ENCODE peak calls at places on chromosomes 16 and 17, in eight cellular contexts. P is neural crest cell, F is brain microvascular endothelial cell, O is pancreas, T is lower lobe of right lung, W is WTC11, H is cardiac fibroblast, G is CD14-positive monocyte. M is an unnamed sample.

GRCh38 chr17:10809605-10810004 is 5.7 kb upstream of the TMEM238L start:
- DNase-seq in W (no peak), G (no peak), H (no peak), F (no peak), P (no peak), O (no peak), T (no peak), M (no peak)

GRCh38 chr17:72677714-72678390 is 414.6 kb downstream of the SLC39A11 start:
- DNase-seq in H (peak), P (no peak), O (no peak), W (no peak), T (peak), G (no peak), F (peak), M (no peak)

GRCh38 chr16:90031186-90031930 is 12.1 kb upstream of the DBNDD1 start:
- DNase-seq in G (no peak), W (no peak), P (no peak), T (no peak), F (no peak), O (no peak), H (no peak), M (no peak)

GRCh38 chr16:54216268-54217187 is 70.1 kb downstream of the IRX3 start:
- DNase-seq in G (no peak), T (no peak), F (no peak), W (no peak), P (no peak), O (no peak), H (no peak), M (no peak)

GRCh38 chr16:86022381-86022960 is 123.5 kb downstream of the IRF8 start:
- DNase-seq in F (no peak), O (no peak), G (no peak), T (no peak), H (no peak), W (no peak), P (no peak), M (no peak)

GRCh38 chr17:77211681-77212080 is 70.9 kb downstream of the SEC14L1 start:
- DNase-seq in P (no peak), H (no peak), F (no peak), T (no peak), O (no peak), G (no peak), W (no peak), M (no peak)

GRCh38 chr16:88971371-88972097 is 5.5 kb downstream of the CBFA2T3 start:
- DNase-seq in O (no peak), P (no peak), G (peak), H (no peak), T (peak), W (no peak), F (no peak), M (no peak)

GRCh38 chr17:77444653-77445029 is 303.9 kb downstream of the SEC14L1 start:
- DNase-seq in G (no peak), P (no peak), O (no peak), W (no peak), T (no peak), F (no peak), H (peak), M (no peak)

GRCh38 chr16:54055864-54056263 is 230.7 kb downstream of the IRX3 start:
- DNase-seq in O (no peak), H (peak), F (no peak), G (no peak), P (no peak), T (no peak), W (no peak), M (no peak)

GRCh38 chr17:48335858-48336500 is 94.0 kb downstream of the SKAP1 start:
- DNase-seq in T (no peak), H (peak), G (no peak), W (no peak), F (no peak), P (no peak), O (no peak), M (peak)

GRCh38 chr16:79892278-79892677 is 291.7 kb upstream of the MAF start:
- DNase-seq in O (no peak), P (no peak), W (no peak), G (no peak), T (no peak), H (no peak), F (no peak), M (no peak)

GRCh38 chr17:68429881-68430280 is 27.4 kb downstream of the WIPI1 start:
- DNase-seq in G (no peak), P (no peak), F (no peak), W (no peak), H (no peak), T (no peak), O (no peak), M (no peak)

DNA sequence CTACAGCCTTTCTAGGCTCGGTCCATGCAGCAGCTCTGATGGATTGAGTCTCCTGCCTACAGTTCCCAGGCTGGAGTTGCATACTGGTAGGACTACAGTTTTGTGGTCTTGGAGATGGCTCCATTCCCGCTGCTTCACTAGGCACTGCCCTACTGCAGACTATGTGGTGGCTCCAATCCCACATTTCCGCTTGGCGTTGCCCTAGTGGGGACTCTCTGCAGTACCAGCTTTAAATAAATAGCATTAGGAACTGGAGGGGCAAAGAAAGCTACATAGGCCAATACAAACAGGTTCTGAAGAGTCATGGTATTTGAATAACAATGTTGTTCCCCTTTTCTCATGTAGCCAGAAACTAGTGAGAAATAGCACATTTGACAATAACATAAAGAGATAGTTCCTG is 5.4 kb upstream of the GOSR2 start:
- DNase-seq in T (no peak), F (no peak), O (no peak), W (no peak), G (no peak), H (no peak), P (no peak), M (no peak)
- TF ChIP-seq CTCF in T (no peak), F (no peak), O (no peak), W (no peak), G (no peak), H (no peak), P (no peak), M (no peak)

GRCh38 chr16:55257971-55258613 is 65.9 kb upstream of the IRX6 start:
- DNase-seq in F (peak), H (peak), T (peak), W (peak), P (peak), G (no peak), O (peak), M (peak)
- TF ChIP-seq CTCF in F (peak), H (peak), T (peak), W (peak), P (peak), G (peak), O (peak), M (peak)

GRCh38 chr17:61284174-61284573 is 115.5 kb upstream of the TBX2 start:
- DNase-seq in W (no peak), O (no peak), P (no peak), H (peak), F (peak), T (no peak), G (no peak), M (no peak)
- TF ChIP-seq CTCF in W (no peak), O (no peak), P (no peak), H (no peak), F (no peak), T (no peak), G (no peak), M (no peak)

GRCh38 chr17:27414686-27415085 is 41.6 kb upstream of the KSR1 start:
- DNase-seq in H (no peak), W (no peak), O (no peak), F (no peak), T (no peak), P (no peak), G (no peak), M (no peak)
- TF ChIP-seq CTCF in H (no peak), W (no peak), O (no peak), F (no peak), T (no peak), P (no peak), G (no peak), M (no peak)

DNA sequence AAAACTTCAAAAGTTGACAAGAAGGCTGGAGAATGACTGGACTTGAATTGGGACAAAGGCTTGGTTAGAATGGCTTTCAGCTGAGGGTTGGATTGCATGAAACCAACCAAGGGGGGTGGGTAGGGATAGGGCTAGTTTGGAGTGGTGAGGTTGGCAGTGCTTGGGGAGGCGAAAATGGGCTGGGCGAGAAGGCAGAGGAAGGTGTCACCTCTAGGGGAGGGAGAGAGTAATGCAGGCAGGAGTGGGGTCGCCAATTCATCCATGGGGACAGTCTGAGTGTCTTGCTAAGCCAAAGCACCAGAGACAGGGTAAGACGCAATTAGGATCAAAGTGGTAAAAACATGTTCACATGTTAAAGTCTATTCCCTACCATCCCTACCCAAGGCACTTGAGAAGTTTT is 6.2 kb upstream of the DNAH2 start:
- DNase-seq in T (no peak), F (no peak), G (no peak), O (no peak), H (no peak), P (no peak), W (peak), M (peak)
- TF ChIP-seq CTCF in T (no peak), F (peak), G (peak), O (no peak), H (peak), P (peak), W (peak), M (no peak)

DNA sequence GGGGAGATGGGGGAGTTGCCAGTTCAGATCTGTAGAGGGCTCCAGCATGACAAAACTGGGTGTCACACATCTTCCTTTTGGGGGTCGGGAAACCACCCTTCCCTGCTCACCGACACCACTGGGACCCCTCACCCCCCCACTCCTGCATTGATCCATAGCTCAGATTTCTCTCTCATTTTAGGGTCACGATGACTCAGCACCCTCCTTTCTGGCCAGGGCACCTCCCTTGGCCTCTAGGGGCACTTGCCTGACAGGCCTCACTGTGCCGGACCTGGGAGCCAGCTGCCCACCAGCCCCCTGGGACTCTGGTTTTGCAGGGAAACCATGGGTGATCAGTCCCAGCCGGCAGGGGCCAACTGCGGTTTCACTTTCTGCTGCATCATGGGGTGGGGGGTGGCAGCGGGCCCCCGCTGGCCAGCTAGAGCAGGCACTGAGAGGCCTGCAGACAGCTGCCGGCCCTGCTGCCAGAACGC is 239.4 kb downstream of the MRTFB start:
- DNase-seq in O (no peak), H (peak), G (no peak), W (peak), F (no peak), P (no peak), T (no peak), M (peak)
- TF ChIP-seq CTCF in O (no peak), H (no peak), G (no peak), W (no peak), F (peak), P (no peak), T (no peak), M (peak)

M was measured in A549.